ENCODE peak calls at places on chromosome 22, in four cellular contexts. D is H9, J is neuronal stem cell, N is mesenchymal stem cell. O is an unnamed sample.

GRCh38 chr22:26786398-26786797 is 129.0 kb downstream of the MIAT start:
- DNase-seq in D (no peak), J (no peak), N (no peak), O (no peak)

GRCh38 chr22:41501209-41501608 is 32.3 kb downstream of the ACO2 start:
- DNase-seq in N (no peak), D (no peak), J (no peak), O (peak; percentile 37)

GRCh38 chr22:33105501-33105911 is 47.3 kb upstream of the SYN3 start:
- DNase-seq in J (no peak), N (peak; percentile 28), D (no peak), O (no peak)

GRCh38 chr22:43707650-43708049 is 104.5 kb downstream of the EFCAB6 start:
- DNase-seq in D (no peak), N (no peak), J (no peak), O (peak; percentile 13)

GRCh38 chr22:26805131-26805530 is 147.7 kb downstream of the MIAT start:
- DNase-seq in J (no peak), N (peak; percentile 46), D (no peak), O (no peak)

GRCh38 chr22:43828711-43829447 is 16.8 kb upstream of the EFCAB6 start:
- DNase-seq in J (no peak), D (peak; percentile 64), N (peak; percentile 18), O (peak; percentile 40)

GRCh38 chr22:44329179-44329796 is 16.5 kb upstream of the SHISAL1 start:
- DNase-seq in D (no peak), N (no peak), J (no peak), O (no peak)

GRCh38 chr22:40955516-40955915 is 4.3 kb downstream of the RBX1 start:
- DNase-seq in J (no peak), D (no peak), N (peak; percentile 59), O (no peak)

GRCh38 chr22:23753371-23753770 is 854 bp downstream of the VPREB3 start:
- DNase-seq in D (no peak), J (no peak), N (no peak), O (no peak)

GRCh38 chr22:19270873-19271272 is 20.6 kb downstream of the CLTCL1 start:
- DNase-seq in J (no peak), N (no peak), D (no peak), O (no peak)

DNA sequence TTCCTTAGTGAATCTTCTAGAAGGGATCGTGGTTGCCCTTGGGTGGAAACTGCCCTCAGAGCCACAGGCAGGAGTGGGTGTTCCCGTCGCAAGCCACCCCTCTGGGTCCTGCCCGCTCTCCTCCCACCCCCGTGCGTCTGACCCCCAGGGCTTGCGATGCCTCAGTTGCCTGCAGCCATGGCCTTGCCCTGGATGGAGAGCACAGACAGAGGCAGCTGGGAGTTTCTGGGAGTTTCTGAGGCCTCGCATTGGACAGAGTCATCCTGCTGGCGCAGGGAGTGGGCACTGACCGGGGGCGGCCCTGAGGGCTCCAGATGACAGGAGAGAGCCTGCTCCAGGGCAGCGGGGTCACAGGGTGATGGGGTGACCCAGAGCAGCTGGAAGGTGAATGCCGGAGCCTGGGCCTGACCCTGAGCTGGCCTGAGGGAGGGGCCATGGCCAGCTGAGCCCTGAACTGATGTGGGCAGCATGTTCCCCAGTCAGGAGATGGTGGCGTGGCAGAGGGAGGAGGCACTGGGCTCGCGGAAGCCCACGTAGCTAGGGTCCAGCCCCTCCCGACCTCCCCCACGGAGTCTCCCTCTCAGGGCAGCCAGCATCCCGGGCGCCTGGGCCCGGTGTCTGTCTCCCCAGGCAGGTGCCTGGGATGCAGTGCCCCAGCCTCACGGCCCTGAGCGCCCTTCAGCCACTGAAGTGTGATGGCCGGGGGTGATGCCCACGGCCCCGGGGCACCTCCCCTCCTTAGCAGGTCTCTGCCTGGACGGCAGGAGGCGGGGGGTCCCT is 1236.2 kb downstream of the BRD1 start:
- DNase-seq in N (no peak), D (no peak), J (no peak), O (no peak)
- H3K27me3 ChIP-seq in N (no peaks in the 10 kb centered on the region), D (no peaks in the 10 kb centered on the region), J (no peaks in the 10 kb centered on the region), O (no peaks in the 10 kb centered on the region)

GRCh38 chr22:46003271-46004091 is 26.5 kb upstream of the WNT7B start:
- DNase-seq in N (no peak), J (no peak), D (no peak), O (no peak)

GRCh38 chr22:46004105-46004866 is 27.3 kb upstream of the WNT7B start:
- DNase-seq in J (no peak), N (no peak), D (no peak), O (no peak)

GRCh38 chr22:46001426-46002106 is 24.6 kb upstream of the WNT7B start:
- DNase-seq in J (no peak), N (no peak), D (no peak), O (no peak)

GRCh38 chr22:46001046-46001425 is 24.1 kb upstream of the WNT7B start:
- DNase-seq in D (no peak), J (no peak), N (no peak), O (no peak)

DNA sequence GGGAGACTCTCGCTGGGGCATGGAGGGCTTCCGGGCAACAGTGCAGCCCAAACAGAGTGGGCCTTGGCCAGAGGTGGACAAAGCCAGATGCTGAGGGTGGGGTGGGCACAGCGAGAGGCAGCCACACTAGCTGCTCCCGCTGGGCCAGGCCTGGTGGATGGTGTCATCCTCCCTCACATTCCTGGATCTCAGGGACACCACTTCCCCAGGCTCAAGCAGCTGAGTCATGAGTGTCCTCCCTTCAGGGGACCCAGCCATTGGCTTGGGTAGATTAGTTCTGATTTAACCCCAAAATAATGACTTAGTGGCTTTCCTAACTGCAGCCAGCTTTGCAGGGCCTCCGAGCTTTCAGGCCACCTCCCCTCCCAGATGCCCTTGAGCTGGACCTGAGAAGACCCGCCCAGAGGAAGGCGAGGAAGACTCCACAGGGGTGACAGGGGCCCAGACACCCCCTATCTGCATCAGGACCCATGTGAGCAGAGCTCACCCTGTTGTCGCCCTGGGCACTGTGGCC is 25.9 kb upstream of the WNT7B start:
- DNase-seq in J (no peak), D (no peak), N (peak; percentile 78), O (peak; percentile 78)
- H2BK15ac ChIP-seq in J (peak overlapping the region; percentile 55), D (no peak overlapping the region), N (no peak overlapping the region), O (no peak overlapping the region)

DNA sequence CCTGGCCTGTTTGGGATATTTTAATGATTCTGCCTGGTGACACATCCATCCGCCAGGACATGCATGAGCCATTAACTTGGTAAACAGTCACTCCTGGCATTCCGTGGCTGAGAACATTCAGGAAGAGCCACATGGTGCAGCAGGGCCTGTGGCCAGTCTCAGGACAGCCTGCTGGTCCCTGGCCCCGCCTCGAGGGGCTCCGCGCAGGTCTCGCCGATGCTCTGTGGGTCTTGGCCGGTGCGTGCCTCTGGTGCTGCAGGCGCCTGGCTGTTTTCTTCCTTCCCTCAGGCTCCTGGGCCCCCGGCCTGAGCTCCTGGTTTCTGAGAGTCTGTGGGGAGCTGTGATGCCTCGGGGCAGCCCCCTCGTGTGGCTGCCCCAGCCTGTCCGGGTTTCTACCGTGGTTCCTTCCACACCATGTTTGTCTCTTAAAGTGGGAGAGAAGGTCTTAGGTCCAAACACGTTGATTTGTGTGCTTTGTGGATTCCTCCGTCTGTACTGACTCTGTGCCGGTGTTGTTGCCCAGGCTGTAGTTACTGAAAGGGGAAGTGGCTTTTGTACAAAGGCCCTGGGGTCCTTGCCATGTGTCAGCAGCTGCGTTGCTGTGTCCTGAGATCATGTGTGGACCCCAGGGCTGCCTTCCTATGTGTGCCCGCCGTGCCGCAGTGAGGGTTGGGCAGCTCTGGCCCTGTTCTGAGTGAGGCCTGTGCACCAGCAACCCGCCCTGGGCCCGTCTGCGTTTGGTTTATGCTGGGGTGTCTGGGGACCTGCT is 6.5 kb downstream of the TRABD start:
- DNase-seq in N (no peak), J (no peak), D (no peak), O (no peak)
- H3K4ac ChIP-seq in N (peak overlapping the region; percentile 40), J (no peak overlapping the region), D (no peak overlapping the region), O (no peak overlapping the region)

DNA sequence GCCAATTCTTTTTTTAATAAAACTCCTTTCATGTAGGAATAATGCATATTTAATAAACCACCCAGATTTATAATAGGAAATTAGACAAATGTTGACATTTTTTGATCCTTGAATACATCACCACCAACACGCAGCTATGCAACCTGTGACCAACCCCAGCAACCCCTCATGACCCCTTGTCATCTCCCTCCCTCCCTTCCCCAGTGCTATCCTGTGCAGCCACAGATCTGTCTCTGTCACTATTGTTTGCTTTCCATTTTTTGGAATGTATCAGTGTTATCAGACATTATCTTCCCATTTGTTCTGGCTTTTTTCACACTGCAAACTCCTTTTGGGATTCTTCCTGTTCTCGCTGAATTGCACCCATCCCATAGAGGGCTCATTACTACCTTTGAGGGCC is 114.1 kb downstream of the VPREB1 start:
- DNase-seq in J (no peak), D (no peak), N (no peak), O (no peak)
- H3K27me3 ChIP-seq in J (peaks cover 19% of the 10 kb centered on the region), D (peaks cover 57% of the 10 kb centered on the region), N (peaks cover 66% of the 10 kb centered on the region), O (peaks cover 6% of the 10 kb centered on the region)

DNA sequence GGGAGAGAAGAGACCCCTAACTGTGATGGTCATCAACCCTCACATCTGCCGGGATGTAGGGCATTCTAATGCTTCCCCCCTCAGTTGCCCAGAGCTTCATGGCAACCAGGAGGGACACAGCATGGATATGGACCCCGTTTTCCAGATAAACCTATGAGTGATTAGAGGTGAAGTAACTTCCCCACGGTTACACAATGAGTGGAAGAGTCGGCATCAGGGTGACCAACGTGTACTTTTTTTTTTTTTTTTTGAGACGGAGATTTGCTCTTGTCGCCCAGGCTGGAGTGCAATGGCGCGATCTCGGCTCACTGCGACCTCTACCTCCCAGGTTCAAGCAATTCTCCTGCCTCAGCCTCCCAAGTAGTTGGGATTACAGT is 25.0 kb downstream of the TXN2 start:
- DNase-seq in J (no peak), N (no peak), D (no peak), O (no peak)
- H2BK15ac ChIP-seq in J (no peak overlapping the region), N (no peak overlapping the region), D (no peak overlapping the region), O (no peak overlapping the region)

DNA sequence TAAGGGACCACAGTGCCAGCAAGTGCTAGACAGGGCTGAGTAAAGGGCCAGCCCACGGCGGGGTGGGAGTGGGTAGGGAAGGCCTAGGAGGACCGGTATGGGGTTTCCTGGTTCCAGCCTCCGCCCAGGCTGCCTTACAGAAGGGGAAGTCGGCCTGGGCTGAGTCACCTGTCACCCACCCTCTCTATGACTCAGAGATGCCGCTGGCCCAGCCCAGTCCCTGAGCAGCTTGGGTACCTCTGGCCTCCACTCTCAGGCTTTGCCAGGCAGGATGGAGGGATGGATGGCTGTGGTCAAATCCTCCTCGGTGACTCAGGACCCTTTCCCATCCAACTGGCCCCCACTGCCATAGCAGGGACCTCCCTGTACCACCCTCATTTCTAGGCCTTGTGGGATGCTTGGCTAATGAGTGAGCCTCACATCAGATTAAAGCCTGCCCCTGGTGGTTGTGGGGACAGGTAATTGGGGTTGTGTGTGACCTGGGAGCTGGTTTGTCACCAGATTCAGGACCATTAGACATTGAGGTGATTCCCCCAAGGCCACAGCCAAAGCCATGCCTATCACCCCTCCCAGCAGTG is 13.9 kb downstream of the SLC35E4 start:
- DNase-seq in N (peak; percentile 65), D (peak; percentile 43), J (no peak), O (peak; percentile 72)
- H3K4ac ChIP-seq in N (no peak overlapping the region), D (no peak overlapping the region), J (no peak overlapping the region), O (no peak overlapping the region)

DNA sequence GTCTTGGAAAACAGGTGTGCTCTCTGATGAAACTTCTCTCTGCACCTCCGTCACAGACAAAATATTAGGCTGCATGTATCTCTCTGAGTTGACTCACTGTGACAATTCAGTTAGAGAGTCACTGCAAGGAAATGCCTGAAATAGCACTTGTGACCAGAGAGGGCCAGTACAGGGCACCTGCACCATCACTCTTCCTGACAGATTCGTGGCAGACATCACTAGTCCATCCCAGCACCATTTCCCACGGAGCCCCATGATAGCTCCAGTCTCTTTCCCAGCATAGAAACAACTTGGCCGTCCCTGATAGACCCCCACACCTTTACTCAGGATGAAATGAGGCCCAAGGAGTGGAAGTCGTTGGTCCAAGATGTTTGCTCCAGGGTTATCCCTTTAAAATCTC is 73.3 kb upstream of the ISX start:
- DNase-seq in D (no peak), N (no peak), J (no peak), O (peak; percentile 62)
- H3K27me3 ChIP-seq in D (no peaks in the 10 kb centered on the region), N (no peaks in the 10 kb centered on the region), J (no peaks in the 10 kb centered on the region), O (no peaks in the 10 kb centered on the region)